ENCODE peak calls at places on chromosomes 4 and X, in six cellular contexts. S is pancreas; O is AG04450; G is naive thymus-derived CD4-positive, alpha-beta T cell; J is fibroblast of lung; N is PC-3. M is an unnamed sample.
A peak's percentile ranks its signal among the peaks of the same experiment; 100 is the strongest.

GRCh38 chr4:173990126-173990878 is 293.2 kb downstream of the FBXO8 start:
- DNase-seq in G (no peak), N (peak; percentile 29), S (no peak), O (no peak), J (peak; percentile 72), M (peak; percentile 9)

GRCh38 chrX:9530848-9531274 is 66.0 kb downstream of the TBL1X start:
- DNase-seq in O (peak; percentile 55), G (peak; percentile 58), J (peak; percentile 94), N (peak; percentile 35), S (peak; percentile 47), M (peak; percentile 86)

GRCh38 chr4:80321341-80321740 is 14.2 kb upstream of the CFAP299 start:
- DNase-seq in N (no peak), O (no peak), S (no peak), G (no peak), J (no peak), M (no peak)

GRCh38 chrX:19085975-19086772 is 36.1 kb downstream of the ADGRG2 start:
- DNase-seq in J (peak; percentile 14), N (no peak), G (no peak), O (no peak), S (no peak), M (no peak)

GRCh38 chr4:77921701-77922100 is 59.1 kb downstream of the MRPL1 start:
- DNase-seq in N (peak; percentile 88), S (no peak), O (peak; percentile 75), G (no peak), J (peak; percentile 88), M (no peak)

GRCh38 chr4:168880811-168881595 is 129.1 kb downstream of the CBR4 start:
- DNase-seq in G (no peak), S (no peak), O (no peak), N (no peak), J (no peak), M (no peak)

GRCh38 chr4:21986312-21986711 is 37.7 kb upstream of the KCNIP4 start:
- DNase-seq in J (no peak), S (no peak), O (no peak), G (no peak), N (no peak), M (no peak)

GRCh38 chrX:20313889-20314288 is 47.2 kb upstream of the RPS6KA3 start:
- DNase-seq in N (no peak), S (no peak), G (no peak), J (no peak), O (no peak), M (no peak)

GRCh38 chrX:49185062-49185394 is 1.1 kb downstream of the PRICKLE3 start:
- DNase-seq in O (no peak), N (no peak), S (no peak), G (no peak), J (no peak), M (no peak)

GRCh38 chr4:150411527-150411926 is 170.4 kb upstream of the MAB21L2 start:
- DNase-seq in O (no peak), J (no peak), N (no peak), S (no peak), G (no peak), M (peak; percentile 2)

GRCh38 chr4:77012726-77013125 is 63.1 kb downstream of the CCNI start:
- DNase-seq in S (no peak), O (no peak), G (no peak), J (peak; percentile 28), N (no peak), M (no peak)

GRCh38 chr4:151331276-151332042 is 6.1 kb upstream of the SH3D19 start:
- DNase-seq in N (peak; percentile 84), G (no peak), S (no peak), J (no peak), O (no peak), M (no peak)

GRCh38 chr4:150573534-150573933 is 8.4 kb upstream of the MAB21L2 start:
- DNase-seq in N (peak; percentile 42), O (no peak), J (peak; percentile 61), G (no peak), S (no peak), M (no peak)

GRCh38 chrX:1274786-1275185 is 6.2 kb downstream of the CSF2RA start:
- DNase-seq in J (no peak), S (no peak), O (no peak), G (no peak), N (no peak), M (no peak)

GRCh38 chr4:121358473-121358872 is 22.3 kb downstream of the QRFPR start:
- DNase-seq in S (no peak), J (peak; percentile 89), O (no peak), G (no peak), N (peak; percentile 60), M (no peak)

GRCh38 chr4:7907142-7907541 is 32.5 kb downstream of the AFAP1 start:
- DNase-seq in S (no peak), O (no peak), N (no peak), G (no peak), J (no peak), M (no peak)
- H3K27me3 ChIP-seq in S (no peaks in the 10 kb centered on the region), O (no peaks in the 10 kb centered on the region), N (no peaks in the 10 kb centered on the region), G (no peaks in the 10 kb centered on the region), J (no peaks in the 10 kb centered on the region), M (no peaks in the 10 kb centered on the region)

GRCh38 chr4:30754021-30754420 is 33.9 kb downstream of the PCDH7 start:
- DNase-seq in J (peak; percentile 35), G (no peak), O (no peak), S (no peak), N (peak; percentile 63), M (no peak)
- H3K27ac ChIP-seq in J (no peak overlapping the region), G (no peak overlapping the region), O (no peak overlapping the region), S (no peak overlapping the region), N (no peak overlapping the region), M (no peak overlapping the region)

GRCh38 chr4:4226606-4227438 is at the start of gene OTOP1:
- DNase-seq in N (no peak), S (no peak), J (no peak), G (no peak), O (no peak), M (no peak)
- H3K27me3 ChIP-seq in N (peaks cover 17% of the 10 kb centered on the region), S (no peaks in the 10 kb centered on the region), J (peaks cover 27% of the 10 kb centered on the region), G (peaks cover 3% of the 10 kb centered on the region), O (peaks cover 40% of the 10 kb centered on the region), M (no peaks in the 10 kb centered on the region)

DNA sequence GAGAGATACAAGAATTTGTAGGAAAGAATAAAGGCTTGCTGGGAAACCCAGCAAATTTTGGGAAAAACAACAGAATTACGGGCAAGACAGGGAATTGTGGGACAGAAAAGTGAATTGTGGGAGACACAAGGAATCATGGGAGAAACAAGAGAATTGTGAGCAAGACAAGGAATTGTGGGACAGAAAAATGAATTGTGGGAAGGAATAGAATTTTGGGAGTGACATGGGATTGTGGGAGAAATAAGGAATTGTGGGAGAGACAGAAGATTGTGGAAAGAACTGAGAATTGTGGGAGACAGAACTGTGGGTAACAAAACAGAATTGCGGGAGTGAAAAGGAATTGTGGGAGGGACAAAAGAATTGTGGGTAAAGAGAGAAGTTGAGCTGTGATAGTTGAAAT is 1.2 kb upstream of the HCCS start:
- DNase-seq in N (no peak), J (no peak), G (no peak), O (no peak), S (no peak), M (no peak)
- H3K27ac ChIP-seq in N (no peak overlapping the region), J (no peak overlapping the region), G (no peak overlapping the region), O (no peak overlapping the region), S (no peak overlapping the region), M (peak overlapping the region; percentile 79)